ENCODE peak calls at places on chromosomes 7 and 10, in six cellular contexts. J is IMR-90, G is trophoblast cell, X is H9, L is mesendoderm, D is H1. Z is an unnamed sample.

GRCh38 chr7:133036290-133036689 is 45.6 kb downstream of the CHCHD3 start:
- DNase-seq in J (no peak), G (no peak), X (no peak), L (no peak), D (no peak), Z (no peak)

GRCh38 chr7:47323904-47324303 is 258.0 kb downstream of the TNS3 start:
- DNase-seq in J (no peak), G (no peak), X (no peak), L (no peak), D (no peak), Z (no peak)

GRCh38 chr7:1086588-1087461 is 1.1 kb upstream of the GPER1 start:
- DNase-seq in J (peak), G (peak), X (peak), L (peak), D (peak), Z (peak)

GRCh38 chr10:31952066-31952465 is 23.4 kb upstream of the ARHGAP12 start:
- DNase-seq in J (no peak), G (no peak), X (no peak), L (no peak), D (no peak), Z (no peak)

GRCh38 chr10:6069101-6069931 is 7.1 kb upstream of the IL2RA start:
- DNase-seq in J (no peak), G (no peak), X (no peak), L (no peak), D (no peak), Z (no peak)

GRCh38 chr7:134932707-134933370 is 53.5 kb upstream of the AGBL3 start:
- DNase-seq in J (peak), G (peak), X (no peak), L (no peak), D (no peak), Z (no peak)

GRCh38 chr10:12539350-12540164 is 190.2 kb downstream of the CAMK1D start:
- DNase-seq in J (no peak), G (no peak), X (no peak), L (no peak), D (no peak), Z (no peak)

GRCh38 chr10:87925570-87925969 is 62.1 kb downstream of the PTEN start:
- DNase-seq in J (no peak), G (no peak), X (no peak), L (no peak), D (no peak), Z (no peak)

GRCh38 chr7:5528071-5528814 is 104.6 kb upstream of the TNRC18 start:
- DNase-seq in J (peak), G (peak), X (no peak), L (no peak), D (no peak), Z (no peak)

GRCh38 chr10:132904814-132905649 is 37.3 kb downstream of the CFAP46 start:
- DNase-seq in J (peak), G (no peak), X (no peak), L (no peak), D (no peak), Z (no peak)

GRCh38 chr7:133698127-133698526 is 429.0 kb upstream of the LRGUK start:
- DNase-seq in J (peak), G (no peak), X (no peak), L (no peak), D (no peak), Z (no peak)

GRCh38 chr7:74069790-74070618 is 13.6 kb upstream of the LIMK1 start:
- DNase-seq in J (no peak), G (no peak), X (no peak), L (no peak), D (no peak), Z (no peak)

GRCh38 chr7:34155225-34155908 is 250.0 kb downstream of the BMPER start:
- DNase-seq in J (peak), G (peak), X (no peak), L (no peak), D (no peak), Z (no peak)

GRCh38 chr7:2197436-2198155 is 35.1 kb downstream of the MAD1L1 start:
- DNase-seq in J (no peak), G (no peak), X (peak), L (peak), D (no peak), Z (no peak)

GRCh38 chr10:30456262-30456661 is 22.3 kb downstream of the MAP3K8 start:
- DNase-seq in J (no peak), G (no peak), X (no peak), L (no peak), D (no peak), Z (no peak)

GRCh38 chr7:2046581-2047271 is 186.0 kb downstream of the MAD1L1 start:
- DNase-seq in J (no peak), G (no peak), X (no peak), L (no peak), D (no peak), Z (no peak)

GRCh38 chr7:145053781-145054180 is 217.9 kb upstream of the TPK1 start:
- DNase-seq in J (no peak), G (no peak), X (no peak), L (no peak), D (no peak), Z (no peak)

GRCh38 chr10:4806534-4806933 is 19.5 kb upstream of the AKR1E2 start:
- DNase-seq in J (no peak), G (no peak), X (no peak), L (no peak), D (no peak), Z (no peak)

GRCh38 chr10:43074827-43075611 is 1.9 kb upstream of the RET start:
- DNase-seq in J (no peak), G (no peak), X (no peak), L (no peak), D (no peak), Z (no peak)

GRCh38 chr10:52213511-52213831 is 100.6 kb upstream of the DKK1 start:
- DNase-seq in J (peak), G (peak), X (peak), L (peak), D (peak), Z (peak)

GRCh38 chr7:37208528-37208927 is 240.1 kb downstream of the ELMO1 start:
- DNase-seq in J (peak), G (peak), X (peak), L (peak), D (no peak), Z (peak)

GRCh38 chr7:82235710-82236109 is 207.9 kb downstream of the CACNA2D1 start:
- DNase-seq in J (peak), G (no peak), X (no peak), L (no peak), D (no peak), Z (no peak)

GRCh38 chr7:82598958-82599357 is 155.4 kb upstream of the CACNA2D1 start:
- DNase-seq in J (peak), G (no peak), X (no peak), L (no peak), D (no peak), Z (no peak)

GRCh38 chr7:104642551-104642950 is 314.1 kb downstream of the LHFPL3 start:
- DNase-seq in J (no peak), G (no peak), X (no peak), L (no peak), D (no peak), Z (no peak)

GRCh38 chr7:151122276-151122675 is 36.0 kb downstream of the AGAP3 start:
- DNase-seq in J (no peak), G (no peak), X (no peak), L (no peak), D (no peak), Z (no peak)

GRCh38 chr10:37754538-37755323 is 102.7 kb downstream of the ZNF248 start:
- DNase-seq in J (no peak), G (peak), X (no peak), L (peak), D (no peak), Z (no peak)

GRCh38 chr7:41792099-41792498 is 89.2 kb upstream of the INHBA start:
- DNase-seq in J (peak), G (no peak), X (no peak), L (no peak), D (no peak), Z (no peak)

GRCh38 chr7:116783666-116784318 is 78.6 kb upstream of the CAPZA2 start:
- DNase-seq in J (no peak), G (peak), X (no peak), L (peak), D (no peak), Z (no peak)
- H2AK5ac ChIP-seq in J (peak), G (no peak), X (no peak), L (no peak), D (no peak), Z (no peak)

GRCh38 chr7:138887085-138887705 is 89.2 kb upstream of the ATP6V0A4 start:
- DNase-seq in J (no peak), G (no peak), X (no peak), L (no peak), D (no peak), Z (no peak)
- H2AK5ac ChIP-seq in J (no peak), G (no peak), X (no peak), L (no peak), D (no peak), Z (no peak)

GRCh38 chr10:114626841-114627240 is 31.2 kb downstream of the ABLIM1 start:
- DNase-seq in J (peak), G (peak), X (no peak), L (no peak), D (no peak), Z (no peak)
- H2AK5ac ChIP-seq in J (peak), G (no peak), X (no peak), L (no peak), D (no peak), Z (no peak)

GRCh38 chr7:142438923-142439515 is 181.2 kb upstream of the PRSS58 start:
- DNase-seq in J (no peak), G (no peak), X (no peak), L (no peak), D (no peak), Z (no peak)

GRCh38 chr7:142440219-142441073 is 182.6 kb upstream of the PRSS58 start:
- DNase-seq in J (peak), G (peak), X (no peak), L (peak), D (no peak), Z (no peak)

GRCh38 chr7:142439739-142440138 is 181.9 kb upstream of the PRSS58 start:
- DNase-seq in J (no peak), G (no peak), X (no peak), L (no peak), D (no peak), Z (no peak)

GRCh38 chr7:142436601-142437000 is 178.7 kb upstream of the PRSS58 start:
- DNase-seq in J (peak), G (no peak), X (no peak), L (no peak), D (no peak), Z (no peak)

GRCh38 chr7:142438235-142438922 is 180.5 kb upstream of the PRSS58 start:
- DNase-seq in J (peak), G (peak), X (peak), L (peak), D (no peak), Z (peak)
- H2AK5ac ChIP-seq in J (peak), G (no peak), X (no peak), L (no peak), D (no peak), Z (no peak)